ENCODE peak calls at places on chromosomes 2 and 18, in five cellular contexts. Z is transverse colon, S is tibial artery, D is neural progenitor cell, W is DND-41. P is an unnamed sample.

GRCh38 chr18:24875761-24876160 is 415.3 kb downstream of the HRH4 start:
- DNase-seq in W (no peak), S (no peak), Z (no peak), D (peak; percentile 7), P (no peak)

GRCh38 chr2:62321370-62321769 is 125.5 kb downstream of the B3GNT2 start:
- DNase-seq in W (no peak), D (no peak), Z (no peak), S (no peak), P (no peak)

GRCh38 chr2:46878886-46879285 is 36.7 kb downstream of the MCFD2 start:
- DNase-seq in W (no peak), S (peak; percentile 60), Z (no peak), D (peak; percentile 22), P (peak; percentile 73)

GRCh38 chr18:78632111-78632541 is 347.5 kb upstream of the SALL3 start:
- DNase-seq in D (peak; percentile 21), S (no peak), Z (no peak), W (no peak), P (no peak)

GRCh38 chr18:30465131-30465530 is 577.4 kb downstream of the DSC3 start:
- DNase-seq in W (no peak), S (no peak), Z (no peak), D (no peak), P (no peak)

GRCh38 chr2:113058411-113058994 is 495 bp upstream of the IL36RN start:
- DNase-seq in W (no peak), S (no peak), Z (no peak), D (no peak), P (no peak)

GRCh38 chr2:196291873-196292800 is 120.8 kb upstream of the STK17B start:
- DNase-seq in D (no peak), W (no peak), Z (no peak), S (no peak), P (no peak)

GRCh38 chr18:55161966-55162365 is 202.7 kb upstream of the CCDC68 start:
- DNase-seq in Z (no peak), D (no peak), W (no peak), S (peak; percentile 20), P (no peak)

GRCh38 chr2:231614559-231615057 is 21.9 kb downstream of the TEX44 start:
- DNase-seq in W (peak; percentile 90), D (no peak), S (no peak), Z (no peak), P (no peak)

GRCh38 chr2:15133461-15133860 is 427.7 kb downstream of the NBAS start:
- DNase-seq in S (no peak), D (no peak), Z (no peak), W (no peak), P (no peak)

GRCh38 chr2:227817940-227818568 is 4.4 kb downstream of the CCL20 start:
- DNase-seq in W (peak; percentile 12), D (peak; percentile 10), S (peak; percentile 98), Z (peak; percentile 84), P (peak; percentile 79)

GRCh38 chr18:5142131-5142530 is 54.9 kb downstream of the AKAIN1 start:
- DNase-seq in W (no peak), S (no peak), Z (no peak), D (no peak), P (no peak)

GRCh38 chr2:179726461-179727180 is 134.8 kb downstream of the ZNF385B start:
- DNase-seq in Z (no peak), W (no peak), S (no peak), D (no peak), P (no peak)

GRCh38 chr2:123040506-123040905 is 984.6 kb upstream of the CNTNAP5 start:
- DNase-seq in D (no peak), Z (no peak), W (no peak), S (no peak), P (no peak)

GRCh38 chr2:9210030-9210429 is 3.4 kb downstream of the ASAP2 start:
- DNase-seq in S (no peak), Z (no peak), D (no peak), W (no peak), P (no peak)

GRCh38 chr2:74632939-74633312 is 15.2 kb downstream of the M1AP start:
- DNase-seq in S (no peak), W (no peak), D (no peak), Z (no peak), P (no peak)

GRCh38 chr2:1393321-1393720 is 19.9 kb upstream of the TPO start:
- DNase-seq in D (no peak), W (no peak), Z (no peak), S (no peak), P (no peak)

GRCh38 chr2:191933307-191934105 is 86.6 kb upstream of the CAVIN2 start:
- DNase-seq in Z (peak; percentile 34), D (no peak), S (no peak), W (no peak), P (no peak)

GRCh38 chr2:239930871-239931771 is 94.0 kb downstream of the NDUFA10 start:
- DNase-seq in W (peak; percentile 5), S (no peak), D (no peak), Z (no peak), P (peak; percentile 25)

GRCh38 chr2:16614314-16614860 is 51.2 kb downstream of the CYRIA start:
- DNase-seq in D (no peak), W (no peak), Z (no peak), S (no peak), P (no peak)

GRCh38 chr2:16615246-16615645 is 50.4 kb downstream of the CYRIA start:
- DNase-seq in S (no peak), D (no peak), Z (no peak), W (no peak), P (no peak)

GRCh38 chr2:16613475-16613874 is 52.2 kb downstream of the CYRIA start:
- DNase-seq in D (peak; percentile 36), W (no peak), Z (no peak), S (no peak), P (no peak)

GRCh38 chr2:16617282-16618266 is 48.1 kb downstream of the CYRIA start:
- DNase-seq in D (peak; percentile 65), W (no peak), Z (no peak), S (peak; percentile 33), P (no peak)

GRCh38 chr2:16615687-16616615 is 49.7 kb downstream of the CYRIA start:
- DNase-seq in Z (no peak), W (no peak), S (no peak), D (no peak), P (peak; percentile 65)
- TF ChIP-seq CTCF in Z (no peak), W (no peak), S (no peak), D (peak; percentile 19), P (peak; percentile 9)

DNA sequence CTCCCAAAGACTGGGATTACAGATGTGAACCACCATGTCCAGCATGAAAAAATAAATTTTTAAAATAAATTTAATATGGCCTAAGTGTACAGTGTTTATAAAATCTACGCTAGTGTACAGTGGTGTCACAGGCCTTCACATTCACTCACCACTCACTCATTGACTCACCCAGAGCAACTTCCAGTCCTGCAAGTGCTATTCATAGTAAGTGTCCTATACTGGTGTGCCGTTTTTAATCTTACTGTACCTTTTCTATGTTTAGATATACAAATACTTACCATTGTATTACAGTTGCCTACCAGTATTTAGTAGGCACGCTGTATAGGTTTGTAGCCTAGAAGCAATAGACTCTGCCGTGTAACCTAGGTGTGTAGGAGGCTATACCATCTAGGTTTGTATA is 291.6 kb upstream of the STON1 start:
- DNase-seq in D (no peak), Z (no peak), S (no peak), W (no peak), P (no peak)
- H3K27ac ChIP-seq in D (no peak overlapping the region), Z (no peak overlapping the region), S (no peak overlapping the region), W (no peak overlapping the region), P (no peak overlapping the region)

GRCh38 chr18:2430191-2430590 is 141.1 kb downstream of the METTL4 start:
- DNase-seq in W (no peak), D (no peak), Z (no peak), S (no peak), P (no peak)
- TF ChIP-seq CTCF in W (no peak), D (no peak), Z (no peak), S (no peak), P (no peak)

GRCh38 chr2:234983011-234983726 is 31.4 kb downstream of the SH3BP4 start:
- DNase-seq in W (no peak), Z (peak; percentile 32), S (no peak), D (no peak), P (no peak)

GRCh38 chr2:234979204-234980167 is 27.7 kb downstream of the SH3BP4 start:
- DNase-seq in S (no peak), D (no peak), W (no peak), Z (no peak), P (no peak)

GRCh38 chr2:234980476-234981187 is 28.8 kb downstream of the SH3BP4 start:
- DNase-seq in Z (peak; percentile 52), W (no peak), D (no peak), S (no peak), P (no peak)

GRCh38 chr2:234981197-234982095 is 29.6 kb downstream of the SH3BP4 start:
- DNase-seq in D (peak; percentile 77), Z (peak; percentile 47), W (no peak), S (peak; percentile 74), P (no peak)

GRCh38 chr2:234982096-234982834 is 30.4 kb downstream of the SH3BP4 start:
- DNase-seq in W (no peak), D (no peak), Z (no peak), S (no peak), P (no peak)
- H3K27ac ChIP-seq in W (no peak overlapping the region), D (no peak overlapping the region), Z (peak overlapping the region; percentile 73), S (peak overlapping the region; percentile 69), P (no peak overlapping the region)

GRCh38 chr2:205776720-205777119 is 94.4 kb downstream of the NRP2 start:
- DNase-seq in W (no peak), D (no peak), Z (no peak), S (no peak), P (no peak)

GRCh38 chr2:205778326-205778725 is 96.0 kb downstream of the NRP2 start:
- DNase-seq in W (no peak), Z (no peak), S (no peak), D (no peak), P (no peak)

GRCh38 chr2:205775091-205775876 is 93.0 kb downstream of the NRP2 start:
- DNase-seq in D (peak; percentile 41), W (no peak), S (no peak), Z (no peak), P (peak; percentile 65)

GRCh38 chr2:205774028-205774427 is 91.7 kb downstream of the NRP2 start:
- DNase-seq in Z (no peak), D (no peak), S (no peak), W (no peak), P (no peak)

DNA sequence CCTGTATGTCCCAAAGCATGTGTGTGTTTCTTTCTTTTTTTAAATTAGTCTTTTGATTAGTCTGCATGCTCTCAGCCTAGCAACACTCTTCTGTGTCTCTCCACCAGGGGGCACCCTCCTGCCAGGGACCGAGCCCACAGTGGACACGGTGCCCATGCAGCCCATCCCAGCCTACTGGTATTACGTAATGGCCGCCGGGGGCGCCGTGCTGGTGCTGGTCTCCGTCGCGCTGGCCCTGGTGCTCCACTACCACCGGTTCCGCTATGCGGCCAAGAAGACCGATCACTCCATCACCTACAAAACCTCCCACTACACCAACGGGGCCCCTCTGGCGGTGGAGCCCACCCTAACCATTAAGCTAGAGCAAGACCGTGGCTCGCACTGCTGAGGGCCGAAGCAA is 93.8 kb downstream of the NRP2 start:
- DNase-seq in S (no peak), D (peak; percentile 85), Z (peak; percentile 58), W (peak; percentile 35), P (peak; percentile 28)
- TF ChIP-seq CTCF in S (peak; percentile 45), D (peak; percentile 82), Z (peak; percentile 63), W (peak; percentile 60), P (peak; percentile 60)